ENCODE peak calls at places on chromosomes 7 and 10, in five cellular contexts. R is bronchial epithelial cell, X is lower leg skin, Q is posterior cingulate gyrus, A is EL. H is an unnamed sample.

GRCh38 chr10:124225468-124226270 is 132.3 kb upstream of the CHST15 start:
- DNase-seq in R (no peak), X (no peak), Q (no peak), A (no peak), H (no peak)

GRCh38 chr10:33136781-33137180 is 178.8 kb upstream of the ITGB1 start:
- DNase-seq in A (peak), Q (no peak), R (peak), X (peak), H (peak)

GRCh38 chr10:87675396-87676376 is 16.0 kb downstream of the PAPSS2 start:
- DNase-seq in Q (no peak), A (peak), X (no peak), R (peak), H (peak)

GRCh38 chr7:105806592-105807266 is 69.7 kb downstream of the ATXN7L1 start:
- DNase-seq in Q (no peak), R (peak), A (peak), X (no peak), H (peak)

GRCh38 chr7:27083646-27084045 is 12.2 kb downstream of the HOXA1 start:
- DNase-seq in R (no peak), A (no peak), X (no peak), Q (no peak), H (no peak)

GRCh38 chr7:135385209-135385608 is 124.7 kb downstream of the CNOT4 start:
- DNase-seq in A (no peak), R (peak), Q (no peak), X (no peak), H (peak)

GRCh38 chr7:37336259-37336658 is 112.4 kb downstream of the ELMO1 start:
- DNase-seq in A (no peak), X (no peak), R (no peak), Q (no peak), H (no peak)

GRCh38 chr7:538764-539685 is 19.4 kb upstream of the PDGFA start:
- DNase-seq in Q (no peak), A (no peak), X (no peak), R (peak), H (no peak)

GRCh38 chr10:102629661-102630614 is 14.3 kb upstream of the TRIM8 start:
- DNase-seq in A (peak), R (peak), Q (no peak), X (no peak), H (peak)

GRCh38 chr7:149856-150636 is 42.3 kb upstream of the FAM20C start:
- DNase-seq in Q (no peak), R (peak), X (peak), A (no peak), H (no peak)

GRCh38 chr7:113717739-113718138 is 201.1 kb downstream of the PPP1R3A start:
- DNase-seq in Q (no peak), X (no peak), R (no peak), A (no peak), H (no peak)

GRCh38 chr7:94912085-94912484 is 4.7 kb downstream of the PPP1R9A start:
- DNase-seq in R (no peak), A (no peak), X (no peak), Q (no peak), H (no peak)

GRCh38 chr7:87155788-87156187 is 3.5 kb downstream of the DMTF1 start:
- DNase-seq in R (no peak), X (no peak), Q (no peak), A (no peak), H (peak)

GRCh38 chr10:110737886-110738634 is 93.9 kb downstream of the RBM20 start:
- DNase-seq in R (peak), A (no peak), X (no peak), Q (no peak), H (peak)

GRCh38 chr10:119643306-119644214 is 7.6 kb upstream of the BAG3 start:
- DNase-seq in Q (no peak), X (no peak), R (no peak), A (peak), H (no peak)

GRCh38 chr7:129144095-129144833 is at the start of gene TSPAN33:
- DNase-seq in R (peak), Q (peak), X (peak), A (peak), H (peak)

GRCh38 chr10:117619710-117620405 is 77.3 kb downstream of the EMX2 start:
- DNase-seq in A (no peak), R (no peak), Q (no peak), X (peak), H (no peak)

GRCh38 chr7:22477876-22478450 is 22.0 kb downstream of the STEAP1B start:
- DNase-seq in Q (no peak), R (no peak), A (no peak), X (no peak), H (no peak)

GRCh38 chr7:119959811-119960210 is 313.2 kb upstream of the KCND2 start:
- DNase-seq in R (peak), X (no peak), A (no peak), Q (no peak), H (peak)

GRCh38 chr10:63915240-63915639 is 394.0 kb downstream of the REEP3 start:
- DNase-seq in A (no peak), R (no peak), Q (no peak), X (no peak), H (no peak)

H was measured in iris pigment epithelial cell.